ENCODE peak calls at places on chromosomes 7 and 10, in ten cellular contexts. One of them, this sample, is unnamed.

GRCh38 chr7:139659922-139660316 is 117.9 kb downstream of the HIPK2 start:
- DNase-seq in fibroblast of villous mesenchyme: no peak
- DNase-seq in activated naive CD8-positive, alpha-beta T cell treated with anti-CD3 and anti-CD28 coated beads, Interleukin-2, amount 50 U/mL, for 24 hours: no peak
- DNase-seq in LoVo: no peak
- DNase-seq in GM20000: no peak
- DNase-seq in adrenal gland: no peak
- DNase-seq in transverse colon: no peak
- DNase-seq in A549: no peak
- DNase-seq in AG09309: no peak
- DNase-seq in activated CD4-positive, alpha-beta T cell treated with anti-CD3 and anti-CD28 coated beads, Interleukin-2, amount 50 U/mL, for 4 hours: no peak
- DNase-seq in this sample: no peak

GRCh38 chr10:101694674-101695403 is at the start of gene FBXW4:
- DNase-seq in fibroblast of villous mesenchyme: peak; percentile 37
- DNase-seq in activated naive CD8-positive, alpha-beta T cell treated with anti-CD3 and anti-CD28 coated beads, Interleukin-2, amount 50 U/mL, for 24 hours: peak; percentile 74
- DNase-seq in LoVo: peak; percentile 57
- DNase-seq in GM20000: peak; percentile 88
- DNase-seq in adrenal gland: peak; percentile 45
- DNase-seq in transverse colon: peak; percentile 75
- DNase-seq in A549: peak; percentile 60
- DNase-seq in AG09309: no peak
- DNase-seq in activated CD4-positive, alpha-beta T cell treated with anti-CD3 and anti-CD28 coated beads, Interleukin-2, amount 50 U/mL, for 4 hours: peak; percentile 61
- DNase-seq in this sample: no peak

GRCh38 chr7:68321076-68321639 is 1277.1 kb upstream of the AUTS2 start:
- DNase-seq in fibroblast of villous mesenchyme: no peak
- DNase-seq in activated naive CD8-positive, alpha-beta T cell treated with anti-CD3 and anti-CD28 coated beads, Interleukin-2, amount 50 U/mL, for 24 hours: no peak
- DNase-seq in LoVo: peak; percentile 34
- DNase-seq in GM20000: no peak
- DNase-seq in adrenal gland: peak; percentile 59
- DNase-seq in transverse colon: no peak
- DNase-seq in A549: peak; percentile 13
- DNase-seq in AG09309: no peak
- DNase-seq in activated CD4-positive, alpha-beta T cell treated with anti-CD3 and anti-CD28 coated beads, Interleukin-2, amount 50 U/mL, for 4 hours: no peak
- DNase-seq in this sample: no peak

GRCh38 chr10:123380491-123381085 is 226.4 kb downstream of the BUB3 start:
- DNase-seq in fibroblast of villous mesenchyme: peak; percentile 1
- DNase-seq in activated naive CD8-positive, alpha-beta T cell treated with anti-CD3 and anti-CD28 coated beads, Interleukin-2, amount 50 U/mL, for 24 hours: no peak
- DNase-seq in LoVo: no peak
- DNase-seq in GM20000: no peak
- DNase-seq in adrenal gland: no peak
- DNase-seq in transverse colon: no peak
- DNase-seq in A549: peak; percentile 12
- DNase-seq in AG09309: no peak
- DNase-seq in activated CD4-positive, alpha-beta T cell treated with anti-CD3 and anti-CD28 coated beads, Interleukin-2, amount 50 U/mL, for 4 hours: no peak
- DNase-seq in this sample: no peak

GRCh38 chr7:40612298-40612697 is 477.5 kb downstream of the SUGCT start:
- DNase-seq in fibroblast of villous mesenchyme: no peak
- DNase-seq in activated naive CD8-positive, alpha-beta T cell treated with anti-CD3 and anti-CD28 coated beads, Interleukin-2, amount 50 U/mL, for 24 hours: no peak
- DNase-seq in LoVo: no peak
- DNase-seq in GM20000: no peak
- DNase-seq in adrenal gland: no peak
- DNase-seq in transverse colon: no peak
- DNase-seq in A549: no peak
- DNase-seq in AG09309: no peak
- DNase-seq in activated CD4-positive, alpha-beta T cell treated with anti-CD3 and anti-CD28 coated beads, Interleukin-2, amount 50 U/mL, for 4 hours: no peak
- DNase-seq in this sample: no peak

GRCh38 chr7:119026391-119026790 is 801.9 kb downstream of the ANKRD7 start:
- DNase-seq in fibroblast of villous mesenchyme: no peak
- DNase-seq in activated naive CD8-positive, alpha-beta T cell treated with anti-CD3 and anti-CD28 coated beads, Interleukin-2, amount 50 U/mL, for 24 hours: no peak
- DNase-seq in LoVo: no peak
- DNase-seq in GM20000: no peak
- DNase-seq in adrenal gland: no peak
- DNase-seq in transverse colon: no peak
- DNase-seq in A549: no peak
- DNase-seq in AG09309: no peak
- DNase-seq in activated CD4-positive, alpha-beta T cell treated with anti-CD3 and anti-CD28 coated beads, Interleukin-2, amount 50 U/mL, for 4 hours: no peak
- DNase-seq in this sample: no peak

GRCh38 chr10:120460191-120460590 is 3.2 kb downstream of the PLPP4 start:
- DNase-seq in fibroblast of villous mesenchyme: no peak
- DNase-seq in activated naive CD8-positive, alpha-beta T cell treated with anti-CD3 and anti-CD28 coated beads, Interleukin-2, amount 50 U/mL, for 24 hours: no peak
- DNase-seq in LoVo: no peak
- DNase-seq in GM20000: no peak
- DNase-seq in adrenal gland: no peak
- DNase-seq in transverse colon: no peak
- DNase-seq in A549: no peak
- DNase-seq in AG09309: no peak
- DNase-seq in activated CD4-positive, alpha-beta T cell treated with anti-CD3 and anti-CD28 coated beads, Interleukin-2, amount 50 U/mL, for 4 hours: no peak
- DNase-seq in this sample: no peak

GRCh38 chr7:72493850-72494661 is 81.9 kb upstream of the CALN1 start:
- DNase-seq in fibroblast of villous mesenchyme: peak; percentile 33
- DNase-seq in activated naive CD8-positive, alpha-beta T cell treated with anti-CD3 and anti-CD28 coated beads, Interleukin-2, amount 50 U/mL, for 24 hours: peak; percentile 63
- DNase-seq in LoVo: peak; percentile 74
- DNase-seq in GM20000: peak; percentile 63
- DNase-seq in adrenal gland: peak; percentile 76
- DNase-seq in transverse colon: peak; percentile 62
- DNase-seq in A549: peak; percentile 40
- DNase-seq in AG09309: peak; percentile 17
- DNase-seq in activated CD4-positive, alpha-beta T cell treated with anti-CD3 and anti-CD28 coated beads, Interleukin-2, amount 50 U/mL, for 4 hours: peak; percentile 14
- DNase-seq in this sample: peak; percentile 43